ENCODE peak calls at places on chromosomes 6 and 20, in nine cellular contexts. C, A, I, F, J, W, G, V and U are unnamed samples.

GRCh38 chr6:7156666-7157278 is 49.0 kb downstream of the RREB1 start:
- DNase-seq in C (peak; percentile 81), A (no peak), I (no peak), F (no peak), J (no peak), W (no peak), G (peak; percentile 94), V (no peak), U (peak; percentile 52)

GRCh38 chr6:95228636-95229035 is 348.7 kb upstream of the MANEA start:
- DNase-seq in C (no peak), A (no peak), I (no peak), F (no peak), J (no peak), W (no peak), G (no peak), V (no peak), U (no peak)

GRCh38 chr20:53243152-53243551 is 271.0 kb downstream of the TSHZ2 start:
- DNase-seq in C (no peak), A (no peak), I (no peak), F (no peak), J (no peak), W (no peak), G (no peak), V (no peak), U (no peak)

GRCh38 chr6:110606151-110606550 is 129.7 kb upstream of the SLC22A16 start:
- DNase-seq in C (no peak), A (no peak), I (no peak), F (no peak), J (no peak), W (no peak), G (no peak), V (no peak), U (no peak)

GRCh38 chr6:112683926-112684325 is 336.8 kb downstream of the RFPL4B start:
- DNase-seq in C (no peak), A (no peak), I (peak; percentile 3), F (no peak), J (no peak), W (no peak), G (peak; percentile 94), V (no peak), U (no peak)

GRCh38 chr6:168603234-168603633 is 162.2 kb downstream of the SMOC2 start:
- DNase-seq in C (no peak), A (no peak), I (no peak), F (no peak), J (no peak), W (no peak), G (no peak), V (no peak), U (no peak)

GRCh38 chr20:43513298-43514061 is 6.0 kb downstream of the L3MBTL1 start:
- DNase-seq in C (no peak), A (no peak), I (no peak), F (no peak), J (no peak), W (no peak), G (no peak), V (peak; percentile 32), U (no peak)

GRCh38 chr6:37260063-37260843 is 2.3 kb upstream of the TMEM217 start:
- DNase-seq in C (no peak), A (no peak), I (no peak), F (no peak), J (no peak), W (no peak), G (no peak), V (no peak), U (no peak)

GRCh38 chr20:59055302-59055701 is 12.7 kb upstream of the PRELID3B start:
- DNase-seq in C (no peak), A (no peak), I (peak; percentile 30), F (no peak), J (no peak), W (no peak), G (peak; percentile 50), V (no peak), U (no peak)

GRCh38 chr6:39172377-39172757 is 56.9 kb downstream of the KCNK5 start:
- DNase-seq in C (no peak), A (no peak), I (no peak), F (no peak), J (no peak), W (no peak), G (no peak), V (no peak), U (no peak)

GRCh38 chr6:12371641-12372146 is 81.5 kb downstream of the EDN1 start:
- DNase-seq in C (no peak), A (no peak), I (peak; percentile 78), F (no peak), J (no peak), W (no peak), G (peak; percentile 19), V (no peak), U (no peak)

GRCh38 chr20:54209216-54209813 is 1.4 kb downstream of the PFDN4 start:
- DNase-seq in C (no peak), A (no peak), I (no peak), F (no peak), J (no peak), W (no peak), G (peak; percentile 24), V (no peak), U (no peak)

GRCh38 chr6:53347921-53348435 is 772 bp downstream of the ELOVL5 start:
- DNase-seq in C (no peak), A (no peak), I (peak; percentile 32), F (peak; percentile 56), J (peak; percentile 70), W (peak; percentile 71), G (peak; percentile 84), V (peak; percentile 83), U (peak; percentile 92)

GRCh38 chr6:160101262-160102205 is 20.1 kb upstream of the SLC22A1 start:
- DNase-seq in C (no peak), A (no peak), I (no peak), F (no peak), J (no peak), W (no peak), G (no peak), V (no peak), U (no peak)

GRCh38 chr20:32970115-32970972 is 33.9 kb downstream of the SUN5 start:
- DNase-seq in C (no peak), A (no peak), I (no peak), F (peak; percentile 23), J (no peak), W (peak; percentile 18), G (no peak), V (no peak), U (no peak)

GRCh38 chr20:11716239-11716944 is 201.3 kb upstream of the BTBD3 start:
- DNase-seq in C (peak; percentile 70), A (no peak), I (peak; percentile 78), F (peak; percentile 75), J (no peak), W (no peak), G (peak; percentile 82), V (no peak), U (no peak)

GRCh38 chr6:71410164-71410566 is 121.6 kb downstream of the OGFRL1 start:
- DNase-seq in C (peak; percentile 21), A (peak; percentile 87), I (peak; percentile 46), F (no peak), J (no peak), W (no peak), G (no peak), V (no peak), U (no peak)

GRCh38 chr6:148128014-148128730 is 214.5 kb upstream of the SASH1 start:
- DNase-seq in C (peak; percentile 68), A (no peak), I (no peak), F (no peak), J (no peak), W (no peak), G (peak; percentile 23), V (no peak), U (no peak)

DNA sequence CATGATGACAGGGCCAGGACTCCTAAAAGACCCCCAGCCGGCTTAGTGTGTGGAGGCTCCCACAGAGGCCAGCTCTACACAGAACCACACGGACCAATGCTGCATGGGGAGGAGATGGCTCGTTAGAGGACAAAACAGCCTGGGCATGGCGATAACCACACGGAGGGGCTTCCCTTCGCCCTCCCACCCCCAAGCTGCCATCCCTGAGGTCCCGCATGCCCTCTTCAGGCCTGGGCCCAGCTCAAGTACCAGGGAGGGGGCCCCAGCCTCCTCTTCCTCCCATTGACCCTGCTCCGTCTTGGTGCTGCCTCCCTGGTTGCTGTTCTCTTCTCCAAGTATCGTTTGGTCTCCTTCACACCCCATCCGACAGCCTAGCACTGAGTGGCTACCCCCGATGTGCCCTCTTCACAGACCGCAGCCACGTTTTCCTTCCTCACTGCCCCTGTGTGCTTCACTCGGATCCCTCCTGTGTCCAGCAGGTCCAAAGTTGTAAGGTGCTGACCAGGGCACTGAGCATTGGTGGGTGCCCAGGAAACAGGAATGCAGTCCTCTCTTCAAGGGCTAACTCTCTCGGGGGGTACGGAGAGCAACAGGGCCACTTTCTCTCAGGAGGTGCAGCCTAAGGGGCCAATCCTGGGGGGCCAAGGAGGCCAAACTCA is 9.6 kb upstream of the MLN start:
- DNase-seq in C (no peak), A (no peak), I (no peak), F (no peak), J (no peak), W (no peak), G (no peak), V (no peak), U (peak; percentile 59)
- H3K4me1 ChIP-seq in C (no peaks in the 10 kb centered on the region), A (no peaks in the 10 kb centered on the region), I (no peaks in the 10 kb centered on the region), F (peaks cover 21% of the 10 kb centered on the region), J (no peaks in the 10 kb centered on the region), W (no peaks in the 10 kb centered on the region), G (no peaks in the 10 kb centered on the region), V (no peaks in the 10 kb centered on the region), U (no peaks in the 10 kb centered on the region)

DNA sequence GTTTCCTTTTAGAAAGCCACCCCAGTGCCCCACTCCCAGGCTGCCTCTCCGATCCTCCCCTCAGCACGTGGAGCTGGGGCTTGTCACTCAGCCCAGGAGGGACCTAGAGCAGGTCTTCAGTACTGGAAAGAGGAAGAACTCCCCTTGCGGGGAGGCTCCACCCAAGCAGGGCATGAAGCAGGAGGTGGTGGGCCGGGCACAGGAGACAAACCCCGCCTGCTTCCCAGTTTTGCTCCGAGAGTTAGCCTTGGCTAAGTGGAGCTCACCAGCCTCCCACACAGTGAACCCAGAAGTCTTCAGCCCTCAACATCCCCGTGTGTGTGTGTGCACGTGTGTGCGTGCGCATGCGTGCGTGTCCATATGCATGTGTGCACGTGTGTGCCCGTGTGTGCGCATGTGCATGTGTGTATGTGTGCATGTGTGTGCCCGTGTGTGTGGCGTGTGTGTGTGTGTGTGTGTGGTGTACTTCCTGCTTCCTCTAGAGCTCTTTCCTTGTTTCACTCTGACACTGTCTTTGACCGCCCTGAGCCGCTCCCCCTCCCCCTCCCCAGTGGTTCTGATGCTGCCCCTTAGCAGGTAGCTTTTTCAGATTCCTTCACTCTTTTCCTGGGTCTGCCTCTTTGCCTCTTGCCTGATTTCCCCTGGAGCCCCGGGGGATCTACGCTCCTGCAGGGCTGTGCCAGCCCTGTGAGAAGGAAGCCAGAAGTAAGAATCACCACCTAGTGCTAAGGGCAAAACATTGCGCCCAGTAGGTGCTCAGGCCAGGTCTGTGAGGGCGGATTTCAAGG is 239.8 kb downstream of the CDC5L start:
- DNase-seq in C (no peak), A (no peak), I (no peak), F (peak; percentile 60), J (no peak), W (no peak), G (no peak), V (no peak), U (no peak)
- H3K4me1 ChIP-seq in C (peaks cover 33% of the 10 kb centered on the region), A (no peaks in the 10 kb centered on the region), I (no peaks in the 10 kb centered on the region), F (peaks cover 24% of the 10 kb centered on the region), J (no peaks in the 10 kb centered on the region), W (no peaks in the 10 kb centered on the region), G (no peaks in the 10 kb centered on the region), V (no peaks in the 10 kb centered on the region), U (no peaks in the 10 kb centered on the region)

GRCh38 chr20:44828640-44829039 is 18.3 kb upstream of the RIMS4 start:
- DNase-seq in C (no peak), A (no peak), I (no peak), F (no peak), J (no peak), W (no peak), G (no peak), V (no peak), U (no peak)
- H3K4me1 ChIP-seq in C (no peaks in the 10 kb centered on the region), A (no peaks in the 10 kb centered on the region), I (no peaks in the 10 kb centered on the region), F (no peaks in the 10 kb centered on the region), J (no peaks in the 10 kb centered on the region), W (no peaks in the 10 kb centered on the region), G (no peaks in the 10 kb centered on the region), V (no peaks in the 10 kb centered on the region), U (peaks cover 2% of the 10 kb centered on the region)

GRCh38 chr6:21826460-21826859 is 232.9 kb downstream of the SOX4 start:
- DNase-seq in C (peak; percentile 12), A (no peak), I (no peak), F (no peak), J (no peak), W (no peak), G (no peak), V (no peak), U (no peak)
- H3K4me1 ChIP-seq in C (peaks cover 5% of the 10 kb centered on the region), A (peaks cover 32% of the 10 kb centered on the region), I (peaks cover 31% of the 10 kb centered on the region), F (peaks cover 15% of the 10 kb centered on the region), J (no peaks in the 10 kb centered on the region), W (no peaks in the 10 kb centered on the region), G (no peaks in the 10 kb centered on the region), V (peaks cover 13% of the 10 kb centered on the region), U (peaks cover 1% of the 10 kb centered on the region)